ENCODE peak calls at places on chromosome 11, in six cellular contexts. I is IMR-90, U is body of pancreas, C is fibroblast of villous mesenchyme, K is astrocyte of the spinal cord, N is heart right ventricle. O is an unnamed sample.

GRCh38 chr11:64306876-64307622 is 1.7 kb downstream of the ESRRA start:
- DNase-seq in K (no peak), I (no peak), C (peak), U (peak), N (no peak), O (no peak)

GRCh38 chr11:6681949-6682348 is 1.2 kb downstream of the MRPL17 start:
- DNase-seq in K (peak), I (peak), N (no peak), U (peak), C (peak), O (no peak)

GRCh38 chr11:92852203-92852602 is 117.2 kb upstream of the MTNR1B start:
- DNase-seq in K (no peak), C (no peak), N (no peak), I (no peak), U (no peak), O (no peak)

GRCh38 chr11:34262601-34263081 is 95.2 kb downstream of the ABTB2 start:
- DNase-seq in U (peak), N (no peak), I (no peak), K (no peak), C (no peak), O (no peak)

GRCh38 chr11:7341551-7341950 is 89.8 kb downstream of the SYT9 start:
- DNase-seq in C (no peak), U (no peak), N (no peak), K (no peak), I (no peak), O (no peak)

GRCh38 chr11:117819096-117820040 is 5.2 kb downstream of the FXYD2 start:
- DNase-seq in N (peak), K (peak), I (peak), U (peak), C (peak), O (no peak)

GRCh38 chr11:107018274-107018901 is at the start of gene GUCY1A2:
- DNase-seq in I (no peak), N (peak), K (peak), C (no peak), U (peak), O (no peak)

GRCh38 chr11:124898711-124899110 is 1.0 kb upstream of the ROBO4 start:
- DNase-seq in K (no peak), U (no peak), I (no peak), N (peak), C (peak), O (peak)

GRCh38 chr11:47443028-47443700 is 5.8 kb downstream of the RAPSN start:
- DNase-seq in I (no peak), U (no peak), C (no peak), N (no peak), K (no peak), O (no peak)

GRCh38 chr11:702731-703461 is 3.1 kb upstream of the EPS8L2 start:
- DNase-seq in K (no peak), C (no peak), I (no peak), U (peak), N (no peak), O (no peak)

GRCh38 chr11:86193297-86194095 is 51.1 kb upstream of the EED start:
- DNase-seq in U (peak), I (peak), C (peak), N (peak), K (peak), O (no peak)

GRCh38 chr11:11806586-11806985 is 35.2 kb upstream of the USP47 start:
- DNase-seq in U (no peak), K (no peak), N (no peak), C (no peak), I (no peak), O (no peak)

GRCh38 chr11:94049351-94049750 is 28.2 kb downstream of the HEPHL1 start:
- DNase-seq in K (no peak), U (no peak), C (no peak), N (no peak), I (no peak), O (no peak)

GRCh38 chr11:134313821-134314607 is 17.8 kb upstream of the GLB1L2 start:
- DNase-seq in C (no peak), I (no peak), U (peak), K (no peak), N (no peak), O (no peak)

GRCh38 chr11:8060801-8061554 is 20.0 kb upstream of the TUB start:
- DNase-seq in U (peak), K (peak), I (peak), N (no peak), C (peak), O (peak)

GRCh38 chr11:117834068-117834810 is 9.7 kb upstream of the FXYD2 start:
- DNase-seq in I (no peak), U (no peak), N (peak), K (no peak), C (no peak), O (peak)

GRCh38 chr11:112507281-112507680 is 246.6 kb upstream of the PLET1 start:
- DNase-seq in I (no peak), N (no peak), K (no peak), U (no peak), C (no peak), O (no peak)

GRCh38 chr11:108768370-108768769 is 103.5 kb downstream of the DDX10 start:
- DNase-seq in U (no peak), C (peak), N (no peak), I (peak), K (no peak), O (no peak)

GRCh38 chr11:91513734-91514133 is 710.9 kb upstream of the FAT3 start:
- DNase-seq in K (no peak), I (no peak), C (no peak), U (no peak), N (no peak), O (no peak)

GRCh38 chr11:46304605-46305004 is 27.1 kb downstream of the CREB3L1 start:
- DNase-seq in I (no peak), U (no peak), N (no peak), C (no peak), K (no peak), O (no peak)

GRCh38 chr11:46307369-46307768 is 29.9 kb downstream of the CREB3L1 start:
- DNase-seq in C (no peak), N (no peak), K (no peak), I (no peak), U (no peak), O (no peak)

GRCh38 chr11:46306296-46306853 is 28.9 kb downstream of the CREB3L1 start:
- DNase-seq in U (no peak), N (no peak), I (peak), C (peak), K (no peak), O (no peak)

GRCh38 chr11:46302866-46303265 is 25.4 kb downstream of the CREB3L1 start:
- DNase-seq in N (no peak), C (no peak), K (no peak), I (no peak), U (no peak), O (no peak)

GRCh38 chr11:46305295-46305694 is 27.8 kb downstream of the CREB3L1 start:
- DNase-seq in I (peak), U (no peak), K (no peak), N (no peak), C (peak), O (no peak)
- TF ChIP-seq CTCF in I (peak), U (no peak), K (peak), N (no peak), C (peak), O (no peak)

DNA sequence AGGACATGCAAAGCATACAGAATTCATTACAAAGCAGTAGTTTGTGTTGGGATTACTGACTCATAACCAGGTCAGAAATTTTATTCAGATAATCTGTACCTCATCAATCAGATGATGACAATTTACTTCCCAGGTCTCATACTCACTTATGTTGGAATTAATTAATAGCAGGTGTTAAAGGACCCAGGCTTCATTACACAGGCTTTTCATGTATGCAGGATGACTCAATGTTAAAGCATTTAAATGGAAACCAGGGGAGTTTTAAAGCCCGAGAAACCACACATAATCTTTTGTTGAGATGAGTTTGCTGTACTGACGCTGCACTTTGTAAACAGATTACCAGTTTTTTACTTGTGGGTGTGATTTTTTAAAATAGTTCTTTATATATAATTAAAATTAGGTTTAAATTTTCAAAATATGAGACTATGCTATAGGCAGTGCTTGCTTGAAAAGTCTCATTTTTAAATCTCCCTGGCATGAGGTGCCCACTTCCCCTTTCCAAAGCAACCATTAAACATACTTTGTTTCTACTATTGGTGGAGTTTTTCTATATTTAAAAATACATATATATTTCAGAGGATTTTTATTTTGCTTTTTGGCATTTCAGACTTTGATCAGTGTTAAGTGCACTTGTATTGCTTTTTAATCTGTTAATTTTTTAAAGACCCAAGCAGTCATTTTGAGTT is 41.0 kb downstream of the CEP57 start:
- DNase-seq in U (peak), C (peak), N (no peak), I (peak), K (peak), O (no peak)
- TF ChIP-seq CTCF in U (no peak), C (no peak), N (no peak), I (no peak), K (no peak), O (no peak)

GRCh38 chr11:114251797-114252327 is 44.3 kb upstream of the NNMT start:
- DNase-seq in U (no peak), I (no peak), K (no peak), C (no peak), N (no peak), O (no peak)
- TF ChIP-seq CTCF in U (no peak), I (no peak), K (no peak), C (no peak), N (no peak), O (no peak)

GRCh38 chr11:67640021-67640757 is 626 bp upstream of the TBX10 start:
- DNase-seq in I (peak), U (peak), C (peak), K (peak), N (peak), O (peak)
- TF ChIP-seq CTCF in I (peak), U (peak), C (peak), K (peak), N (peak), O (peak)